ENCODE peak calls at places on chromosomes 4 and X, in eight cellular contexts. I is left lung, O is lower leg skin, K is fibroblast of lung, L is astrocyte of the cerebellum, J is SK-N-SH, Q is cardiac fibroblast, R is choroid plexus epithelial cell. P is an unnamed sample.

GRCh38 chr4:740656-741282 is 35.1 kb downstream of the PCGF3 start:
- DNase-seq in I (no peak), O (no peak), K (peak), L (no peak), J (no peak), Q (no peak), R (no peak), P (peak)

GRCh38 chr4:183872531-183872930 is 32.6 kb upstream of the STOX2 start:
- DNase-seq in I (no peak), O (no peak), K (no peak), L (no peak), J (peak), Q (peak), R (no peak), P (no peak)

GRCh38 chrX:101206471-101206870 is 13.1 kb upstream of the DRP2 start:
- DNase-seq in I (no peak), O (no peak), K (peak), L (no peak), J (peak), Q (peak), R (peak), P (no peak)

GRCh38 chrX:44440006-44440405 is 96.5 kb upstream of the EFHC2 start:
- DNase-seq in I (no peak), O (no peak), K (no peak), L (no peak), J (no peak), Q (no peak), R (no peak), P (no peak)

GRCh38 chr4:56681158-56681848 is at the start of gene HOPX:
- DNase-seq in I (peak), O (peak), K (peak), L (no peak), J (no peak), Q (peak), R (no peak), P (no peak)

GRCh38 chr4:69092190-69092589 is 4.1 kb upstream of the UGT2B7 start:
- DNase-seq in I (no peak), O (no peak), K (peak), L (peak), J (no peak), Q (peak), R (peak), P (peak)

GRCh38 chr4:4868506-4869379 is 9.3 kb downstream of the MSX1 start:
- DNase-seq in I (no peak), O (no peak), K (no peak), L (no peak), J (no peak), Q (no peak), R (no peak), P (no peak)

GRCh38 chrX:123835661-123836371 is 24.0 kb upstream of the XIAP start:
- DNase-seq in I (no peak), O (no peak), K (peak), L (peak), J (no peak), Q (peak), R (peak), P (no peak)

GRCh38 chr4:40038972-40039371 is 17.7 kb upstream of the N4BP2 start:
- DNase-seq in I (no peak), O (no peak), K (peak), L (no peak), J (no peak), Q (no peak), R (no peak), P (no peak)

GRCh38 chr4:40325406-40326019 is 9.6 kb upstream of the CHRNA9 start:
- DNase-seq in I (no peak), O (no peak), K (peak), L (no peak), J (peak), Q (peak), R (peak), P (no peak)

GRCh38 chr4:10889819-10890218 is 205.3 kb upstream of the CLNK start:
- DNase-seq in I (no peak), O (no peak), K (no peak), L (no peak), J (no peak), Q (no peak), R (no peak), P (no peak)

GRCh38 chrX:20513185-20513584 is 246.5 kb upstream of the RPS6KA3 start:
- DNase-seq in I (no peak), O (no peak), K (peak), L (no peak), J (no peak), Q (no peak), R (no peak), P (no peak)

GRCh38 chr4:40441415-40441814 is 106.3 kb downstream of the CHRNA9 start:
- DNase-seq in I (no peak), O (no peak), K (no peak), L (no peak), J (no peak), Q (no peak), R (no peak), P (no peak)

GRCh38 chr4:169660929-169661328 is 40.6 kb downstream of the CLCN3 start:
- DNase-seq in I (no peak), O (no peak), K (no peak), L (no peak), J (no peak), Q (no peak), R (no peak), P (no peak)

GRCh38 chrX:40479777-40480318 is 100.9 kb upstream of the ATP6AP2 start:
- DNase-seq in I (no peak), O (no peak), K (no peak), L (no peak), J (no peak), Q (no peak), R (no peak), P (no peak)

GRCh38 chr4:20254517-20255250 is 3.0 kb downstream of the SLIT2 start:
- DNase-seq in I (no peak), O (no peak), K (peak), L (no peak), J (peak), Q (peak), R (peak), P (no peak)

GRCh38 chr4:174460684-174461083 is 61.6 kb downstream of the HPGD start:
- DNase-seq in I (no peak), O (no peak), K (peak), L (peak), J (no peak), Q (peak), R (peak), P (no peak)

GRCh38 chr4:148454835-148455234 is 12.6 kb upstream of the NR3C2 start:
- DNase-seq in I (no peak), O (no peak), K (peak), L (no peak), J (no peak), Q (no peak), R (no peak), P (no peak)
- TF ChIP-seq CTCF in I (no peak), O (no peak), K (no peak), L (no peak), J (no peak), Q (no peak), R (no peak), P (no peak)

GRCh38 chrX:10047631-10048030 is 80.5 kb downstream of the CLDN34 start:
- DNase-seq in I (no peak), O (no peak), K (no peak), L (no peak), J (no peak), Q (no peak), R (no peak), P (no peak)
- H3K4me3 ChIP-seq in I (no peak), O (no peak), K (no peak), L (no peak), J (no peak), Q (no peak), R (no peak), P (no peak)

GRCh38 chrX:39067866-39068265 is 266.6 kb downstream of the MID1IP1 start:
- DNase-seq in I (no peak), O (peak), K (no peak), L (no peak), J (no peak), Q (no peak), R (no peak), P (no peak)

GRCh38 chrX:39063702-39064101 is 262.4 kb downstream of the MID1IP1 start:
- DNase-seq in I (no peak), O (no peak), K (no peak), L (no peak), J (no peak), Q (no peak), R (no peak), P (no peak)

GRCh38 chrX:39070009-39070408 is 268.8 kb downstream of the MID1IP1 start:
- DNase-seq in I (no peak), O (no peak), K (no peak), L (no peak), J (no peak), Q (no peak), R (no peak), P (no peak)

GRCh38 chrX:39063037-39063436 is 261.8 kb downstream of the MID1IP1 start:
- DNase-seq in I (peak), O (peak), K (no peak), L (no peak), J (no peak), Q (peak), R (no peak), P (no peak)

GRCh38 chrX:39065051-39065871 is 264.0 kb downstream of the MID1IP1 start:
- DNase-seq in I (no peak), O (no peak), K (no peak), L (no peak), J (no peak), Q (no peak), R (no peak), P (no peak)
- TF ChIP-seq CTCF in I (no peak), O (no peak), K (no peak), L (no peak), J (no peak), Q (no peak), R (no peak), P (no peak)

DNA sequence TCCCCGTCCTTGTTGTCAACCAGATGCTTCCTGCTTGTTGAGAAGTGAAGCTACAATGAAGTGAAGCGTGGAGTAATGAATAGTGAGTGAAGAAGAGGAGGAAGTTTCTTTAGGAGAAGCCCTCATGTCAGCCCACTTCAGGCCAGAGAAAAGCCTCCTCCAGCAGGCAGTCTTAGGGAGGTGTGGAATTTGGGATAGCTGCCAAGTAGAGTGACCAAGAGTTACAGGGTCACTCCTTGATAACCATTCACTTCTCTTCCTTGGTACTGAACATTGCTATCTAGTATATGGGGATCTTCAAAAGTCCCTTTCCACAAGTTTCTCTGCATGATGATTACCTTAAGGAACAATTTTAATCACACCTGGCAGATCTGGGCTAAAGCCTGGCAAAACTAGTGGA is 53.3 kb downstream of the IGSF1 start:
- DNase-seq in I (no peak), O (no peak), K (no peak), L (no peak), J (no peak), Q (no peak), R (no peak), P (no peak)
- H3K4me3 ChIP-seq in I (no peak), O (no peak), K (no peak), L (no peak), J (no peak), Q (no peak), R (no peak), P (no peak)

GRCh38 chr4:86160423-86160822 is 199.4 kb downstream of the MAPK10 start:
- DNase-seq in I (no peak), O (no peak), K (peak), L (no peak), J (no peak), Q (peak), R (peak), P (no peak)
- TF ChIP-seq CTCF in I (no peak), O (no peak), K (no peak), L (no peak), J (no peak), Q (no peak), R (no peak), P (no peak)

DNA sequence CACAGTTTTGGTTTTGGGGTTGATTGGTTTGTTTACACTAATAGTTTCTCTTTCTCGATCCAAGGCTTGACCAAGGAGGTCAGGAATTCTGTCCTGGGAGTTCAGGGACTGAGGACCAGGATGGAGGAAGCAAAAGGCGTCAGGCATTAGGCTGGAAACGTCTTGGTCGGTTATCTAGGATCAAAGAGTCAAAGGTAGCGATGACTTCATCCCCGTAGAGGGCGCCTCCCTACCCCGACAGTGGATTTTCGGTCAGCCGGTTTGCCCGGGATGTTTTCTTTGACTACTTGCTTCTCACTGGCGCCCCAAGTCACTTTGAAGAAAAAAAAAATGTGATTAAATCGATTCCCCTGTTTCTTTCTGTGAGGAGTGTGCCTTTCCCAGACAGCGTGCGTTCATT is 985 bp upstream of the FHDC1 start:
- DNase-seq in I (peak), O (no peak), K (no peak), L (no peak), J (no peak), Q (no peak), R (no peak), P (no peak)
- H3K4me3 ChIP-seq in I (no peak), O (no peak), K (no peak), L (no peak), J (no peak), Q (no peak), R (no peak), P (no peak)

DNA sequence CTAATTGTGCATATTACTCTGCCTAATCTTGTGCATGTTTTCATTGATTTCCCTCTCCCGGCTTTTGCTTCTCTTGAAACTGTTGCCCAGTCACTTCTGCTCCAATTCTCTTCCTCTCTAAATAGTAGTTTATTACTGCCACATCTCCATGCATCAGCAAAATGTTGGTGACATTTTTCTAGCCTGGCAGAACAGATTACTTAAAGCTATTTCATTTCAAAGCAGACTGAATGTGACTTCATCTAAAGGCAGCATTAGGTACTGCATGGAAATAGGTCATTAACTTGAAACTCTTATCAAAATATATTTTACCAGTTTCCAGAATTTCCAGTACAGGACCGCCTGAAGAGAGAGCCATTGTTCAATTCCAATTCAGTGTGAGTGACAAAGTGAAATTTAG is 52.4 kb downstream of the HPGDS start:
- DNase-seq in I (no peak), O (no peak), K (no peak), L (no peak), J (no peak), Q (no peak), R (peak), P (no peak)
- TF ChIP-seq CTCF in I (no peak), O (no peak), K (no peak), L (peak), J (peak), Q (peak), R (peak), P (no peak)

GRCh38 chr4:112646632-112647537 is 9.9 kb downstream of the LARP7 start:
- DNase-seq in I (no peak), O (no peak), K (no peak), L (no peak), J (no peak), Q (no peak), R (no peak), P (no peak)

GRCh38 chr4:112647785-112648184 is 10.8 kb downstream of the LARP7 start:
- DNase-seq in I (no peak), O (no peak), K (peak), L (no peak), J (no peak), Q (no peak), R (peak), P (no peak)

GRCh38 chr4:112648263-112649054 is 11.5 kb downstream of the LARP7 start:
- DNase-seq in I (no peak), O (no peak), K (peak), L (no peak), J (no peak), Q (no peak), R (no peak), P (no peak)

GRCh38 chr4:112649055-112649408 is 12.1 kb downstream of the LARP7 start:
- DNase-seq in I (no peak), O (no peak), K (no peak), L (no peak), J (no peak), Q (no peak), R (no peak), P (no peak)

GRCh38 chr4:112645541-112646329 is 8.8 kb downstream of the LARP7 start:
- DNase-seq in I (no peak), O (no peak), K (no peak), L (no peak), J (no peak), Q (no peak), R (no peak), P (no peak)
- H3K4me3 ChIP-seq in I (no peak), O (no peak), K (no peak), L (no peak), J (no peak), Q (no peak), R (no peak), P (no peak)

P was measured in AG04449.